ENCODE peak calls at places on chromosome 3, in six cellular contexts. N is cardiac muscle cell, G is nephron progenitor cell, C is fibroblast of pulmonary artery, F is AG10803, K is MCF 10A. M is an unnamed sample.

GRCh38 chr3:122942241-122942640 is 85.3 kb downstream of the SEMA5B start:
- DNase-seq in N (no peak), G (no peak), C (no peak), F (no peak), K (peak), M (no peak)

GRCh38 chr3:129558076-129558771 is 15.2 kb downstream of the H1-8 start:
- DNase-seq in N (no peak), G (no peak), C (no peak), F (no peak), K (no peak), M (no peak)

GRCh38 chr3:185582236-185582635 is 3.9 kb upstream of the SENP2 start:
- DNase-seq in N (no peak), G (no peak), C (no peak), F (no peak), K (no peak), M (no peak)

GRCh38 chr3:64686446-64686908 is 1.3 kb downstream of the ADAMTS9 start:
- DNase-seq in N (peak), G (peak), C (no peak), F (peak), K (peak), M (no peak)

GRCh38 chr3:63791974-63792373 is 27.1 kb upstream of the C3orf49 start:
- DNase-seq in N (no peak), G (no peak), C (peak), F (peak), K (peak), M (no peak)

GRCh38 chr3:73502609-73503560 is 121.9 kb downstream of the PDZRN3 start:
- DNase-seq in N (peak), G (peak), C (peak), F (peak), K (peak), M (no peak)

GRCh38 chr3:160040181-160040580 is 51.5 kb downstream of the IL12A start:
- DNase-seq in N (no peak), G (no peak), C (no peak), F (no peak), K (peak), M (no peak)

GRCh38 chr3:61108247-61109019 is 142.8 kb downstream of the FHIT start:
- DNase-seq in N (no peak), G (no peak), C (no peak), F (no peak), K (no peak), M (no peak)

GRCh38 chr3:43759297-43759782 is 68.6 kb downstream of the ABHD5 start:
- DNase-seq in N (peak), G (peak), C (peak), F (peak), K (peak), M (no peak)

GRCh38 chr3:197501496-197501878 is 54.3 kb downstream of the BDH1 start:
- DNase-seq in N (no peak), G (no peak), C (peak), F (peak), K (no peak), M (no peak)

GRCh38 chr3:146625117-146625775 is 20.1 kb upstream of the PLSCR5 start:
- DNase-seq in N (no peak), G (no peak), C (peak), F (peak), K (peak), M (no peak)

GRCh38 chr3:131702156-131702555 is 199.4 kb upstream of the MRPL3 start:
- DNase-seq in N (no peak), G (no peak), C (no peak), F (peak), K (no peak), M (no peak)

GRCh38 chr3:4492240-4493007 is 724 bp upstream of the ITPR1 start:
- DNase-seq in N (peak), G (peak), C (peak), F (peak), K (peak), M (no peak)

GRCh38 chr3:171028025-171028778 is 1.7 kb upstream of the SLC2A2 start:
- DNase-seq in N (peak), G (peak), C (peak), F (peak), K (no peak), M (no peak)

GRCh38 chr3:113516115-113516505 is 1.2 kb upstream of the SPICE1 start:
- DNase-seq in N (no peak), G (no peak), C (no peak), F (no peak), K (no peak), M (no peak)

GRCh38 chr3:103904991-103905390 is 1461.7 kb upstream of the ALCAM start:
- DNase-seq in N (no peak), G (no peak), C (no peak), F (no peak), K (no peak), M (no peak)

GRCh38 chr3:87836026-87836425 is 222.8 kb downstream of the CGGBP1 start:
- DNase-seq in N (no peak), G (no peak), C (no peak), F (no peak), K (no peak), M (no peak)

GRCh38 chr3:52392216-52392930 is 52.5 kb downstream of the SEMA3G start:
- DNase-seq in N (no peak), G (no peak), C (no peak), F (no peak), K (no peak), M (no peak)

GRCh38 chr3:156218353-156218744 is 98.0 kb downstream of the KCNAB1 start:
- DNase-seq in N (no peak), G (no peak), C (no peak), F (no peak), K (peak), M (no peak)

GRCh38 chr3:27880969-27881892 is 159.1 kb upstream of the EOMES start:
- DNase-seq in N (no peak), G (no peak), C (no peak), F (no peak), K (no peak), M (no peak)

GRCh38 chr3:23668430-23668904 is 137.3 kb upstream of the UBE2E1 start:
- DNase-seq in N (no peak), G (no peak), C (peak), F (peak), K (peak), M (no peak)

GRCh38 chr3:157160652-157161480 is 919 bp upstream of the CCNL1 start:
- DNase-seq in N (peak), G (no peak), C (peak), F (peak), K (peak), M (peak)

GRCh38 chr3:135366816-135367215 is 571.8 kb downstream of the EPHB1 start:
- DNase-seq in N (no peak), G (no peak), C (no peak), F (no peak), K (no peak), M (no peak)

GRCh38 chr3:168909260-168909659 is 754.3 kb downstream of the MECOM start:
- DNase-seq in N (no peak), G (no peak), C (no peak), F (no peak), K (no peak), M (no peak)

GRCh38 chr3:45001738-45002137 is 24.4 kb upstream of the CLEC3B start:
- DNase-seq in N (no peak), G (no peak), C (no peak), F (no peak), K (no peak), M (no peak)

GRCh38 chr3:24773798-24774197 is 279.1 kb upstream of the THRB start:
- DNase-seq in N (peak), G (peak), C (peak), F (peak), K (peak), M (no peak)

GRCh38 chr3:105845488-105845887 is 23.3 kb downstream of the CBLB start:
- DNase-seq in N (no peak), G (no peak), C (no peak), F (no peak), K (no peak), M (no peak)

GRCh38 chr3:112973325-112974177 is 1.4 kb downstream of the CD200R1 start:
- DNase-seq in N (no peak), G (no peak), C (no peak), F (no peak), K (no peak), M (no peak)

GRCh38 chr3:155766206-155766605 is 21.3 kb upstream of the PLCH1 start:
- DNase-seq in N (no peak), G (no peak), C (peak), F (no peak), K (peak), M (no peak)

GRCh38 chr3:124272611-124273151 is 280.8 kb upstream of the ROPN1 start:
- DNase-seq in N (no peak), G (no peak), C (peak), F (no peak), K (no peak), M (no peak)

GRCh38 chr3:184335661-184336483 is 1.5 kb upstream of the FAM131A start:
- DNase-seq in N (peak), G (peak), C (peak), F (peak), K (peak), M (peak)

GRCh38 chr3:73729969-73730440 is 105.3 kb upstream of the PDZRN3 start:
- DNase-seq in N (no peak), G (peak), C (no peak), F (no peak), K (no peak), M (no peak)

GRCh38 chr3:15300318-15301078 is 31.9 kb downstream of the SH3BP5 start:
- DNase-seq in N (no peak), G (no peak), C (peak), F (peak), K (peak), M (no peak)

GRCh38 chr3:14725564-14726420 is 50.9 kb downstream of the C3orf20 start:
- DNase-seq in N (peak), G (peak), C (peak), F (peak), K (no peak), M (no peak)

GRCh38 chr3:31086698-31087097 is 192.2 kb upstream of the GADL1 start:
- DNase-seq in N (no peak), G (no peak), C (no peak), F (no peak), K (no peak), M (no peak)

GRCh38 chr3:66501483-66502266 is 853 bp upstream of the LRIG1 start:
- DNase-seq in N (no peak), G (no peak), C (no peak), F (no peak), K (no peak), M (no peak)

GRCh38 chr3:197428117-197428761 is 127.5 kb downstream of the BDH1 start:
- DNase-seq in N (no peak), G (peak), C (peak), F (peak), K (peak), M (no peak)

DNA sequence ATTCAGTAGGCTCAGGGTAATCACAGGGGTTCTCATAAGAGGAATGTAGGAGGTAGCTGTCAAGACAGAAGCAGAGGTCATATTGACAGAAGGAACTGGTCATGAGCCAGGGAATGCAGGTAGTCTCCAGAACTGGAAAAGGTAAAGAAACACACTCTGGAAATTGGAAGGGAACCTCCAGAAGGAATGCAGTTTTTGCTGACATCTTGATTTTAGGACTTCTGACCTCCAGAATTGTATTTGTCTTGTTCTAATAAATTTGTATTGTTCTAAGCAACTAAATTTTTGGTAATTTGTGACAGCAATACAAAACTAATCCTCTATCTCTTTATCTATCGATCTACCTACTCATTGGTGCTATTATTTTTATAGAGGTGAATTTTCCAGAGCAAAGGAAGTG is 49.2 kb downstream of the OTOL1 start:
- DNase-seq in N (no peak), G (no peak), C (no peak), F (no peak), K (no peak), M (no peak)
- TF ChIP-seq CTCF in N (no peak), G (no peak), C (no peak), F (no peak), K (no peak), M (no peak)

GRCh38 chr3:188584958-188585689 is 431.2 kb downstream of the LPP start:
- DNase-seq in N (peak), G (no peak), C (peak), F (no peak), K (peak), M (no peak)
- TF ChIP-seq CTCF in N (peak), G (no peak), C (peak), F (no peak), K (no peak), M (no peak)

GRCh38 chr3:140555666-140556065 is 122.2 kb upstream of the TRIM42 start:
- DNase-seq in N (no peak), G (no peak), C (no peak), F (no peak), K (no peak), M (no peak)

GRCh38 chr3:140552403-140552802 is 125.5 kb upstream of the TRIM42 start:
- DNase-seq in N (no peak), G (no peak), C (no peak), F (no peak), K (peak), M (no peak)

GRCh38 chr3:140553591-140553990 is 124.3 kb upstream of the TRIM42 start:
- DNase-seq in N (no peak), G (no peak), C (no peak), F (no peak), K (no peak), M (no peak)

GRCh38 chr3:140557476-140557875 is 120.4 kb upstream of the TRIM42 start:
- DNase-seq in N (no peak), G (no peak), C (no peak), F (no peak), K (no peak), M (no peak)

GRCh38 chr3:140552898-140553297 is 125.0 kb upstream of the TRIM42 start:
- DNase-seq in N (no peak), G (no peak), C (no peak), F (peak), K (peak), M (no peak)
- TF ChIP-seq CTCF in N (no peak), G (no peak), C (no peak), F (peak), K (no peak), M (no peak)

GRCh38 chr3:149343951-149344350 is 10.5 kb upstream of the TM4SF18 start:
- DNase-seq in N (no peak), G (no peak), C (no peak), F (no peak), K (peak), M (no peak)
- TF ChIP-seq CTCF in N (no peak), G (no peak), C (no peak), F (peak), K (no peak), M (no peak)

GRCh38 chr3:11566478-11566877 is 77.2 kb downstream of the VGLL4 start:
- DNase-seq in N (no peak), G (no peak), C (no peak), F (no peak), K (no peak), M (no peak)

GRCh38 chr3:11565932-11566331 is 77.8 kb downstream of the VGLL4 start:
- DNase-seq in N (no peak), G (no peak), C (no peak), F (no peak), K (no peak), M (no peak)

GRCh38 chr3:11567516-11568467 is 75.9 kb downstream of the VGLL4 start:
- DNase-seq in N (no peak), G (no peak), C (peak), F (peak), K (peak), M (no peak)

GRCh38 chr3:11565492-11565891 is 78.2 kb downstream of the VGLL4 start:
- DNase-seq in N (no peak), G (no peak), C (no peak), F (no peak), K (no peak), M (no peak)

GRCh38 chr3:11566916-11567315 is 76.8 kb downstream of the VGLL4 start:
- DNase-seq in N (no peak), G (no peak), C (no peak), F (no peak), K (no peak), M (no peak)
- TF ChIP-seq CTCF in N (no peak), G (no peak), C (no peak), F (no peak), K (no peak), M (no peak)

DNA sequence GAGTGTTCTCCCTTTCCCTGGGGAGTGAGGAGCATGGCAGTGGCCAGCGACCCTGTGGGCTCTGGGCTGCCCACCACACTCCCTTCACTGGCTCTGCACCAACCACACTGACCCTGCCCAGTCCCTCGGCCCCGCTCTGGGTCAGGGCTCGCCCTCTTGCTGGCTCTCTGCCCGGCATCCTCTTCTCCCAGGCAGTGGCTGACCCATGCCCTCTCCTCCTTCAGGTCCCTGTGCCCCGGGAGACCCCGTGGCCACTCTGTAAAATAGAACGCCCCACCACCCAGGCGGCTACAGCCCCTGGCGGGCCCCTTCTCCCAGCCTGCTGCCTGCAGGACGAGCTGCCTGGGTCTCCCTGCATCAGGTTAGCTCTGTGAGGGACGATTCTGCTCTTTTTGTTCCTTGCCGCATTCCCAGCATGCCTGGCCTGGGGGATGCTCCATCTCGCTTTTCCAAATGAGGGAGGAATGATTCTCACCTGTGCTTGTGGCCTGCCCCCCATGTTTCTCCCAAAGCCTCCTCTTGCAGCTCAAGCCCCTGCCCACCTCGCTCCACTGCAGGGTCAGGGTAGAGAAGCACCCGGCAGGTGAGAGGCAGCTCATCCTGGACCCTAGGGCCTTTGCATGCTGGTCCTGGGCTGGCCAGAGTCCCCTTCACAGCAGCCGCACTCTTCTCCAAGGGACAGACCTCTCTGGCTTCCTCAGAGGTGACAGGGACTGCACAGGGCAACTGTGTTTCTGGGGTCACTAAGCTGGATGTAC is 14.5 kb upstream of the CFAP100 start:
- DNase-seq in N (no peak), G (no peak), C (no peak), F (no peak), K (no peak), M (no peak)
- TF ChIP-seq CTCF in N (no peak), G (no peak), C (no peak), F (no peak), K (no peak), M (no peak)

DNA sequence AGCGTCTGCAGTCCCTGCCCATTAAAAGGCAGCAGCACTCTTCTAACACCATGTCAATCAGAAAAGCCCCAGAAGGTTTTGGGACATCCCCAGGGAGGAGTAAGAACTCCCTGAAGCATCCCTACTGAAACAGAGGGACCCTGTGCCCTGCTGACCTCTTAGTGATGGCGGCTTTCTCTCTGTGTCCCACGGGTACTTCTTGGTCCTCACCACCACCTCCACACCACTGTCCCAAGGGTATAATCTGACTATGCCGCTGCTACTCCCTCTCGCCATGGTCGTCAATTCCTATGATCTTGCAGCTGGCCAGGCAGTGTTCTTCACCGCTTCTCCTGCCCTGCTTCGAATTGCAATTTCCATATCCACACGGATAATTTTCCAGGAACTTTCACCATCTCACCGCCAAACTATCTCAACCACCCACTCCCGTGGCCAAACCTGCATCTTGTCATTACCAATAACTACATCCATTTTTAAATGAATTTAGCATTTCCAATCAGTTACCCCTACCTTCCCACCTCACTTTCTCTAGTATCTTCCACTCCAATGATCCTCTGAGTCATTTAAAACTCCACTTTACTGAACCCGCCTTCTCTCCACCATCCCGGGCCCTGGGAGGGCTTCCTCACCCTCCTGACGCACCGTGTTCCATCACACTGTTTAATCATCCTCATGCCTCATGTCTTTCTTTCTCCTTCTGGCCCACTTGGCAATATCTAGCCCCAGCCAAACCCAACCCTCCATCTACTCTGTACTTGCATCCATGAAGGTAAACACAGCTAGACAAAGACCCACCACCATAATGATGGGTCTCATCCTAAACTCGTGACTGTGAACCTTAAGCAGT is 23.7 kb downstream of the PRR23E start:
- DNase-seq in N (no peak), G (no peak), C (no peak), F (no peak), K (no peak), M (no peak)
- TF ChIP-seq CTCF in N (no peak), G (no peak), C (no peak), F (no peak), K (no peak), M (no peak)

GRCh38 chr3:50626406-50626805 is 9.5 kb downstream of the MAPKAPK3 start:
- DNase-seq in N (no peak), G (no peak), C (no peak), F (no peak), K (no peak), M (no peak)
- TF ChIP-seq CTCF in N (no peak), G (no peak), C (no peak), F (no peak), K (no peak), M (no peak)

M was measured in omental fat pad.